ENCODE peak calls at places on chromosome 12, in seven cellular contexts. S, W, X, L, B, M and Q are unnamed samples. For H3K9me3, the result is how much of the 10 kb centered on the place peaks cover.

GRCh38 chr12:54017845-54018607 is 9.2 kb downstream of the HOXC8 start:
- DNase-seq in B (peak), L (peak), M (peak), X (peak), W (peak), S (peak), Q (no peak)

GRCh38 chr12:3455312-3455711 is 35.7 kb upstream of the PRMT8 start:
- DNase-seq in W (no peak), S (no peak), B (no peak), L (no peak), M (no peak), X (no peak), Q (no peak)

GRCh38 chr12:38144601-38145436 is 171.8 kb upstream of the ALG10B start:
- DNase-seq in L (no peak), B (no peak), W (no peak), X (no peak), S (no peak), M (no peak), Q (no peak)

GRCh38 chr12:122641976-122642375 is 61.2 kb downstream of the HCAR2 start:
- DNase-seq in M (no peak), S (no peak), L (no peak), W (no peak), B (no peak), X (no peak), Q (no peak)

GRCh38 chr12:129115558-129115957 is 262.3 kb downstream of the GLT1D1 start:
- DNase-seq in L (no peak), W (no peak), M (no peak), S (no peak), X (no peak), B (no peak), Q (no peak)

GRCh38 chr12:24505366-24506025 is 443.4 kb downstream of the BCAT1 start:
- DNase-seq in X (no peak), S (no peak), W (no peak), L (no peak), M (no peak), B (no peak), Q (no peak)

GRCh38 chr12:2094597-2094996 is 41.8 kb downstream of the CACNA1C start:
- DNase-seq in X (no peak), W (no peak), B (no peak), L (no peak), S (no peak), M (no peak), Q (no peak)

GRCh38 chr12:49389092-49389703 is 21.9 kb downstream of the SPATS2 start:
- DNase-seq in X (no peak), B (peak), S (no peak), L (no peak), W (peak), M (peak), Q (no peak)

GRCh38 chr12:89858718-89859117 is 150.1 kb upstream of the ATP2B1 start:
- DNase-seq in B (no peak), W (no peak), M (no peak), X (no peak), S (no peak), L (no peak), Q (no peak)

GRCh38 chr12:123013185-123014095 is 33.0 kb downstream of the ARL6IP4 start:
- DNase-seq in S (no peak), W (no peak), B (no peak), X (no peak), M (no peak), L (no peak), Q (no peak)

GRCh38 chr12:82357340-82357739 is 847 bp downstream of the CCDC59 start:
- DNase-seq in M (no peak), S (no peak), L (no peak), W (no peak), B (no peak), X (no peak), Q (no peak)

GRCh38 chr12:67626156-67626555 is 22.4 kb upstream of the DYRK2 start:
- DNase-seq in M (no peak), B (no peak), L (no peak), S (no peak), W (no peak), X (no peak), Q (no peak)

GRCh38 chr12:53770281-53770680 is 18.5 kb upstream of the CISTR start:
- DNase-seq in W (no peak), S (no peak), X (no peak), L (no peak), M (no peak), B (no peak), Q (peak)

GRCh38 chr12:93176166-93176565 is 201.6 kb upstream of the NUDT4 start:
- DNase-seq in B (no peak), X (no peak), M (no peak), W (no peak), L (no peak), S (no peak), Q (no peak)

GRCh38 chr12:90013409-90013808 is 304.8 kb upstream of the ATP2B1 start:
- DNase-seq in W (no peak), L (no peak), B (no peak), S (peak), M (no peak), X (no peak), Q (no peak)

GRCh38 chr12:42762395-42762925 is 172.9 kb upstream of the PRICKLE1 start:
- DNase-seq in B (no peak), X (no peak), S (no peak), M (no peak), W (no peak), L (no peak), Q (no peak)

GRCh38 chr12:120496353-120497340 is 734 bp downstream of the DYNLL1 start:
- DNase-seq in X (peak), L (peak), M (peak), W (no peak), B (peak), S (peak), Q (no peak)

GRCh38 chr12:62603811-62604098 is 137.1 kb downstream of the MON2 start:
- DNase-seq in W (no peak), L (no peak), X (no peak), M (no peak), B (no peak), S (no peak), Q (no peak)

GRCh38 chr12:123132951-123133619 is 17.8 kb downstream of the PITPNM2 start:
- DNase-seq in B (no peak), X (no peak), S (no peak), W (no peak), M (no peak), L (no peak), Q (no peak)

GRCh38 chr12:111304642-111305071 is 64.2 kb downstream of the PHETA1 start:
- DNase-seq in B (no peak), S (peak), W (peak), X (no peak), L (no peak), M (no peak), Q (no peak)

GRCh38 chr12:694734-695503 is 31.7 kb upstream of the NINJ2 start:
- DNase-seq in S (no peak), W (no peak), L (no peak), B (no peak), M (no peak), X (no peak), Q (no peak)
- H3K4me3 ChIP-seq in S (no peak), W (no peak), L (no peak), B (no peak), M (no peak), X (no peak), Q (no peak)

DNA sequence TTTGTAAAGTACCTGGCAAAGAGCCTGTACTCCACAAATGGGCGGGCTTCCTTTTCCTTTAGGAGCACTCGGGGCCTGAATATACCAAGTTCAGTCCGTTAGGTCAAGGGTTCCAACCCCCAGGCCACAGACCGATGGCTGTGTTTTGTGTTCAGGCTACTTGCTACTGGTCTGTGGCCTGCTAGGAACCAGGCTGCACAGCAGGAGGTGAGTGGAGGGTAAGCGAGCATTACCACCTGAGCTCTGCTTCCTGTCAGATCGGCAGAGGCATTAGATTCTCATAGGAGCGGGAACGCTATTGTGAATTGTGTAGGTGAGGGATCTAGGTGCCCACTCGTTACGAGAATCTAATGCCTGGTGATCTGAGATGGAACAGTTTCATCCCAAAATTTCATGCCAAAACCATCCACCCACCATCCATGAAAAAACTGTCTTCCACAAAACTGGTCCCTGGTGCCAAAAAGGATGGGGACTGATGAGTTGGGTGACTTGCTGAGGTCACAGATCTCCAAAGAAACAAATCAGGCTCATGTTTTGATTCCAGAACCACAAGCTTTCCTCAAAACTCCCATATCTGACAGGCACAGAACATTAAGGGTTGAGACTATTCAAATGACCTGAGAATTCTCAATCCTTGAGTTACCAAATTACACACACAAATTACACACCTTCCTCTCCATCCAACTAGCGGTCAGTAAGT is 4.2 kb downstream of the CSRP2 start:
- DNase-seq in L (no peak), X (no peak), S (no peak), B (no peak), W (no peak), M (no peak), Q (no peak)
- H3K27ac ChIP-seq in L (no peak), X (peak), S (no peak), B (no peak), W (no peak), M (no peak), Q (no peak)

GRCh38 chr12:58000499-58000898 is 59.1 kb downstream of the ATP23 start:
- DNase-seq in B (no peak), W (no peak), S (no peak), M (no peak), X (no peak), L (no peak), Q (no peak)

GRCh38 chr12:57993834-57994233 is 52.5 kb downstream of the ATP23 start:
- DNase-seq in B (no peak), W (no peak), M (no peak), S (no peak), L (no peak), X (no peak), Q (no peak)

GRCh38 chr12:57993030-57993429 is 51.7 kb downstream of the ATP23 start:
- DNase-seq in X (no peak), L (no peak), W (no peak), M (no peak), S (no peak), B (no peak), Q (no peak)

GRCh38 chr12:57996520-57996919 is 55.2 kb downstream of the ATP23 start:
- DNase-seq in X (no peak), M (no peak), S (no peak), L (no peak), W (no peak), B (no peak), Q (no peak)

GRCh38 chr12:57998251-57998650 is 56.9 kb downstream of the ATP23 start:
- DNase-seq in W (no peak), M (no peak), B (no peak), X (no peak), S (no peak), L (no peak), Q (no peak)
- H3K9me3 ChIP-seq in W (under half), M (under half), B (half or more), X (under half), S (under half), L (under half), Q (under half)

GRCh38 chr12:12405882-12406281 is 49.0 kb downstream of the BORCS5 start:
- DNase-seq in M (no peak), B (peak), L (peak), S (no peak), X (no peak), W (no peak), Q (no peak)

GRCh38 chr12:12400793-12401192 is 43.9 kb downstream of the BORCS5 start:
- DNase-seq in X (no peak), S (no peak), B (no peak), L (no peak), W (no peak), M (no peak), Q (no peak)

GRCh38 chr12:12406762-12407161 is 49.9 kb downstream of the BORCS5 start:
- DNase-seq in L (no peak), W (no peak), M (no peak), S (no peak), X (no peak), B (no peak), Q (no peak)

GRCh38 chr12:12403264-12404248 is 46.7 kb downstream of the BORCS5 start:
- DNase-seq in B (no peak), S (no peak), L (no peak), W (no peak), X (no peak), M (no peak), Q (no peak)

DNA sequence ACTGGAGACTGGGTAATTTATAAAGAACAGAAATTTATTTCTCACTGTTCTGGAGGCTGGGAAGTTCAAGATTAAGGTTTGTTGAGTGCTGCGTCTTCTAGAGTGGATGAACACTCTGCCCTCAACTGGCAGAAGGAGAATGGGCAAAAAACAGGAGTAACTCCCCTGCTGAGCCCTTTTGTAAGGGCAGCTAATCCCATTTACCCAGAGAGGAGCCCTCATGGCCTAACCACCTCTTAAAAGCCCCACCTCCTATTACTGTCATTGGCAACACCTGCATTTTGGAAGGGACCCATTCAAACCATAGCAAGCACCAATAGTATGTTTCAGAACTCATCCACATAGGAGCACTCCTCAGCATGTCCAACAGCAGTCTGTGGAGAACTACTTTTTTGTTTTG is 47.4 kb downstream of the BORCS5 start:
- DNase-seq in W (no peak), S (no peak), B (no peak), M (no peak), X (no peak), L (no peak), Q (no peak)
- H3K4me3 ChIP-seq in W (no peak), S (no peak), B (no peak), M (no peak), X (no peak), L (no peak), Q (no peak)

DNA sequence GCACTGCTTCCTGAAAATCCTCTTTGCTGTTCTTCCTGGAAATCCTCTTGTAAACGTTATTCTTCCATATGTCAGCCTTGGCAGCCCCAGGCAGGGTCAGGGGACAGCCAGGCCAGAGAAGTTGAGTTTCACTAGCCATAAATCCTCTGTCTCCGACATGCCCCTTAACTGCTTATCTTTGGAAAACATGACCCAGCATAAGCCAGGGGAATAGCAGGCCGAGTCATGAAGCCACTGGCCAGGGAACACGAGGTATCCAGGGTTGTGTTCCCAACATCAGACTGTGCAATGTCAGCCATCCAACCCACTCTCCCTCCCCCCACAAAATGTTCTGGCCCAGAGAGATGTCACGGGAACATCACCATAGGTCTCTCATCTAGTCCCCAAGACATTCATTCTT is 453.9 kb downstream of the MED13L start:
- DNase-seq in S (peak), X (no peak), L (peak), M (no peak), W (no peak), B (no peak), Q (no peak)
- H3K27ac ChIP-seq in S (peak), X (no peak), L (no peak), M (no peak), W (no peak), B (no peak), Q (no peak)

DNA sequence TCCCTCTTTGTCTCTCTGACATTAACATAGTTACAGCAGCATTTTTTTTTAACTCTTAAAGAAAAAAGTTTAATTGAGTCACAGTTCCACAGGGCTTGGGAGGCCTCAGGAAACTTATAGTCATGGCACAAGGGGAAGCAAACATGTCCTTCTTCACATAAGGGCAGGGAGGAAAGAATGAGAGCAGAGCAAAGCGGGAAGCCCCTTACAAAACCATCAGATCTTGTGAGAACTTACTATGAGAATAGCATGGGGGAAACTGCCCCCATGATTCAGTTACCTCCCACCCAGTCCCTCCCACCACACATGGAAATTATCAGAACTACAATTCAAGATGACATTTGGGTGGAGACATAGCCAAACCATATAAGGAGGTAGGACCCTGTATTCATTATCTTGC is 96.2 kb downstream of the PLBD1 start:
- DNase-seq in L (no peak), W (no peak), X (no peak), M (no peak), B (no peak), S (no peak), Q (no peak)
- H3K9me3 ChIP-seq in L (under half), W (under half), X (under half), M (under half), B (half or more), S (under half), Q (under half)

GRCh38 chr12:6536894-6537579 is 2.7 kb downstream of the GAPDH start:
- DNase-seq in S (no peak), L (no peak), B (no peak), X (no peak), W (no peak), M (no peak), Q (no peak)
- H3K4me3 ChIP-seq in S (no peak), L (no peak), B (peak), X (no peak), W (no peak), M (no peak), Q (peak)

GRCh38 chr12:26153421-26154154 is 28.8 kb upstream of the BHLHE41 start:
- DNase-seq in S (no peak), M (no peak), B (no peak), X (no peak), W (no peak), L (peak), Q (peak)
- H3K27ac ChIP-seq in S (no peak), M (no peak), B (peak), X (peak), W (no peak), L (peak), Q (peak)

GRCh38 chr12:132268674-132269073 is 60.7 kb downstream of the GALNT9 start:
- DNase-seq in M (no peak), L (no peak), X (no peak), B (no peak), W (no peak), S (no peak), Q (no peak)
- H3K9me3 ChIP-seq in M (under half), L (under half), X (under half), B (under half), W (under half), S (under half), Q (under half)

GRCh38 chr12:19945559-19946485 is 422.5 kb upstream of the PDE3A start:
- DNase-seq in M (no peak), X (no peak), S (no peak), W (no peak), B (no peak), L (no peak), Q (peak)

GRCh38 chr12:19941096-19941495 is 427.2 kb upstream of the PDE3A start:
- DNase-seq in S (no peak), B (no peak), W (no peak), M (no peak), L (no peak), X (no peak), Q (no peak)

GRCh38 chr12:19951664-19952063 is 416.7 kb upstream of the PDE3A start:
- DNase-seq in W (no peak), X (no peak), S (no peak), L (no peak), B (no peak), M (no peak), Q (no peak)

GRCh38 chr12:19946549-19946948 is 421.8 kb upstream of the PDE3A start:
- DNase-seq in L (no peak), S (no peak), X (peak), B (no peak), M (no peak), W (no peak), Q (peak)
- H3K4me3 ChIP-seq in L (no peak), S (no peak), X (peak), B (no peak), M (no peak), W (no peak), Q (peak)